ENCODE peak calls at places on chromosomes 7 and 10, in eight cellular contexts. R is tibial nerve, Z is heart left ventricle, L is A549, A is upper lobe of left lung, K is IMR-90, W is transverse colon, E is HepG2. D is an unnamed sample. For H3K4me1, the result is how much of the 10 kb centered on the place peaks cover.

GRCh38 chr7:89584896-89585295 is 569.4 kb upstream of the STEAP1 start:
- DNase-seq in E (no peak), W (no peak), R (no peak), Z (no peak), K (no peak), A (no peak), L (no peak), D (no peak)

GRCh38 chr10:127153166-127153565 is 43.2 kb downstream of the INSYN2A start:
- DNase-seq in Z (no peak), A (no peak), W (no peak), L (no peak), E (no peak), R (no peak), K (peak), D (no peak)

GRCh38 chr7:149728491-149729375 is 44.7 kb downstream of the ZNF467 start:
- DNase-seq in K (no peak), E (no peak), L (no peak), Z (no peak), W (no peak), R (no peak), A (no peak), D (peak)

GRCh38 chr7:3427957-3428356 is 126.9 kb downstream of the SDK1 start:
- DNase-seq in E (no peak), R (no peak), L (no peak), W (no peak), Z (no peak), K (no peak), A (no peak), D (no peak)

GRCh38 chr10:122116331-122116730 is 127.4 kb downstream of the TACC2 start:
- DNase-seq in W (no peak), K (peak), R (no peak), A (no peak), L (no peak), E (peak), Z (no peak), D (no peak)

GRCh38 chr7:156752371-156753297 is 112.1 kb downstream of the RNF32 start:
- DNase-seq in E (peak), Z (no peak), K (peak), A (no peak), W (no peak), R (no peak), L (no peak), D (no peak)

GRCh38 chr7:1779445-1779844 is 109.4 kb downstream of the ELFN1 start:
- DNase-seq in W (no peak), Z (no peak), K (no peak), A (no peak), E (no peak), L (no peak), R (no peak), D (no peak)

GRCh38 chr10:91804126-91804510 is 5.9 kb downstream of the TNKS2 start:
- DNase-seq in Z (no peak), A (no peak), W (no peak), K (no peak), R (no peak), L (no peak), E (peak), D (no peak)

GRCh38 chr7:40401406-40401805 is 266.6 kb downstream of the SUGCT start:
- DNase-seq in L (no peak), R (no peak), W (no peak), K (no peak), A (no peak), E (no peak), Z (no peak), D (no peak)

GRCh38 chr7:127680983-127681382 is 29.0 kb downstream of the SND1 start:
- DNase-seq in K (no peak), R (no peak), Z (no peak), A (no peak), W (no peak), L (no peak), E (no peak), D (no peak)

GRCh38 chr7:28509256-28510021 is 97.1 kb downstream of the CREB5 start:
- DNase-seq in L (no peak), E (no peak), K (no peak), A (peak), Z (no peak), W (no peak), R (no peak), D (no peak)

GRCh38 chr10:8874268-8874667 is 819.8 kb downstream of the GATA3 start:
- DNase-seq in E (no peak), L (no peak), Z (no peak), A (no peak), K (no peak), R (no peak), W (no peak), D (no peak)

GRCh38 chr10:126387041-126387908 is 1.0 kb downstream of the ADAM12 start:
- DNase-seq in E (no peak), L (peak), R (no peak), A (peak), W (peak), K (peak), Z (peak), D (no peak)

GRCh38 chr10:61320996-61321395 is 132.2 kb downstream of the TMEM26 start:
- DNase-seq in Z (no peak), A (no peak), L (no peak), W (no peak), E (no peak), R (no peak), K (no peak), D (no peak)

GRCh38 chr10:94213980-94214379 is 148.8 kb downstream of the NOC3L start:
- DNase-seq in R (no peak), A (no peak), E (no peak), W (no peak), Z (no peak), K (no peak), L (no peak), D (no peak)

GRCh38 chr10:8677642-8678041 is 623.2 kb downstream of the GATA3 start:
- DNase-seq in W (no peak), L (no peak), Z (no peak), E (no peak), A (no peak), K (no peak), R (no peak), D (no peak)

GRCh38 chr10:97601268-97602215 is 12.0 kb downstream of the C10orf62 start:
- DNase-seq in K (no peak), Z (peak), R (no peak), E (no peak), L (no peak), A (no peak), W (no peak), D (no peak)

GRCh38 chr7:29684787-29685650 is 121.3 kb upstream of the WIPF3 start:
- DNase-seq in E (peak), L (peak), Z (peak), W (peak), A (peak), R (peak), K (peak), D (peak)

GRCh38 chr10:80090120-80090519 is 11.7 kb downstream of the TMEM254 start:
- DNase-seq in Z (no peak), L (no peak), E (no peak), A (no peak), K (no peak), R (no peak), W (no peak), D (no peak)

GRCh38 chr10:12656518-12657142 is 307.3 kb downstream of the CAMK1D start:
- DNase-seq in A (no peak), W (no peak), E (peak), Z (no peak), K (peak), L (peak), R (no peak), D (no peak)

GRCh38 chr10:59287587-59287986 is 74.8 kb downstream of the FAM13C start:
- DNase-seq in K (no peak), L (no peak), E (no peak), W (no peak), R (no peak), A (no peak), Z (no peak), D (no peak)

GRCh38 chr7:128827971-128828711 is 2.1 kb upstream of the FLNC start:
- DNase-seq in A (no peak), E (peak), R (no peak), L (no peak), Z (peak), K (peak), W (no peak), D (no peak)

GRCh38 chr7:133540096-133540860 is 287.4 kb downstream of the EXOC4 start:
- DNase-seq in E (no peak), R (no peak), W (no peak), K (no peak), Z (no peak), A (no peak), L (no peak), D (no peak)

DNA sequence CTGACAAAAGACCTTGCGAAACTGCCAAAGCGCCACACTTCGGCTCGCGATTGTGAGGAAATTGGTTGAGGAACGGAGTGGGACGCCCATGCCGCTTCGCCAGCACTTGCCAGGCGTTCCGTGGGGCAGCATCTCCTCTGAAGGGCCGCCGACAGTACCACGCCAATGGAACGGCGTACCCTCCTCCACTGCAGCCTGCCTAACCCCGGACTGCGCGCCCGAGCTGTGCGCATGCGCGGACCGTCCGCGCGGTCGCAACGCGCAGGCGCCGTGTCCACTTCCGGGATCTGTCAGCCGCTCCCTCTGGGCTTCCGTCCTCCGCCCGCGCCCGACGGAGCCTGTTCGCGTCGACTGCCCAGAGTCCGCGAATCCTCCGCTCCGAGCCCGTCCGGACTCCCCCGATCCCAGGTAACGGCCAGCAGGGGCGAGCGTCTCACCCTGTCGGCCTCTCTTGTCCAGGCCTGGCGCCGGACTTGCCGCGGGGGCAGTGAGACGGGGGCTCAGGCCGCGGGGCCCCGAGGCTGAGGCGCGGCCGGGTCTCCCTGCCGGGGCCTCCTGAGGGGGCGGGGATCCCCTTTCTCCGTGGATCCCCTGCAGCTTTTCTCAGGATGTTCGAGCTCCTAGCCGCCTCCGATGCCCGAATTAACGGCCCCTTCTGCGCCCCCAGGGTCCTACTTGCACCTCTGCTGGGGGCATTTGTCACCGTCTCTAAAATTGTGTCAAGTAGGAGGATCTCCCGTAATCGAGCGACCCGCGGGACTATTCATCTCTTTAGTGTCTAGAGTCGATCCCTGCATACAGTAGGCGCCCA is at the start of gene ARPC1A:
- DNase-seq in E (peak), L (peak), R (peak), W (peak), Z (peak), K (peak), A (peak), D (peak)
- TF ChIP-seq POLR2A in E (peak), L (peak), R (peak), W (peak), Z (peak), K (peak), A (peak), D (peak)

DNA sequence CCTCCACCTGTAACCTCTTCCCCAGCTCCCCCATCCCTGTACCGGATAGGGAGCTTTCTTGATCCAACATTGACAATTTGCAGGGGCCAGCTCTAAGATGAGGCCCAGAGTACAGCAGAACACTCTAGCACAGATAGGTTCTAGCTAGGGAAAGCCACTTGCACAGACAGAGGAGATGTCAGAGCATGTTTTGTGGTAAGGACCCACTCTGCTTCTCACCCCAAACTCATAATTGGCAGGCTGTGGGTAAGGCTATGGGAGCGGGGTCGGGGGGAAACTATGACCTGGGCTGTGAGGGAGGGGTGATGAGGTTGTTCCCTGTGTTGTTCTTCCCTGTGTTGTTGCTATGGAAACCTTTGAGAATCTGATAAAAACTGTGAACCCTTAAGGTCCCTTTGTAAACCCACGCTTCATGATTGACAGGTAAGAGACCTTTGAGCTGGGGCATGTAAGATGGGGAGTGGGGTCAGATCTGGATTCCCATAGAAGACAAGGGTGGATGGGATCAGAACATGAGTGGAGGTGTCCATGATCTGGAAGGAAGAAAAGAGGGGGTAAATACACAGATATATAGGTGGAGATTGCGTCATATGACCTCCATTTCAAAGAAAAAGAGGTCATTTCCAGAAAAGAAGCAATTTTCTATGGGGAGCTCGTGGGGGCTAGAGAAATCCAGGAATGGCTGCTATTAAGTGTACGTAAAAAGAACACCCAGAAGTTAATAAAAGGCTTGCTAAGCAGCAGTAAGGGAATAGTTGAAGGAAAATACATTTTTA is 4.0 kb downstream of the CALD1 start:
- DNase-seq in W (no peak), Z (no peak), E (no peak), L (no peak), K (no peak), A (no peak), R (no peak), D (no peak)
- H3K4me1 ChIP-seq in W (under half), Z (half or more), E (under half), L (under half), K (under half), A (under half), R (under half), D (under half)

GRCh38 chr7:66377045-66377444 is 171.9 kb downstream of the TPST1 start:
- DNase-seq in L (no peak), K (no peak), A (no peak), R (no peak), W (no peak), Z (no peak), E (no peak), D (no peak)
- TF ChIP-seq POLR2A in L (no peak), K (no peak), A (no peak), R (no peak), W (no peak), Z (no peak), E (no peak), D (no peak)

DNA sequence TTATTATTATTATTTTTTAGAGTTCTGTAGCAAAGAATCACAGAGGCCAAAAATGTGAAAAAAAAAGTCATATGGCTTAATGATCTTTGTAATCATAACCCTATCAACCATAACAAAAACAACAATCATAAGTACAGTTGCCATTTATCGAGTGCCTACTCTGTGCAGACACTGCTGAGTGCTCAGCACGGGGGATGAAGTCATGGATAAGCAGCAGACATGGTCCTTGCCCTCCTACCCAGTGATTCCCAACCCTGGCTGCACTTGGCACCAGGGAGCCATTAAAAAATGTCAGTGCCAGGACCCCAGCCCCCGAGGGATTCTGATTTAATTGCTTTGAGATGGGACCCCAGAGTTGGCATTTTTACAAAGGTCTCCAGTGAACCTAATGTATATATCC is 38.2 kb downstream of the ENTPD1 start:
- DNase-seq in W (no peak), L (no peak), E (no peak), R (no peak), K (no peak), A (no peak), Z (no peak), D (peak)
- H3K4me1 ChIP-seq in W (under half), L (under half), E (under half), R (under half), K (under half), A (under half), Z (under half), D (under half)

GRCh38 chr10:119541459-119542356 is 811 bp downstream of the RGS10 start:
- DNase-seq in E (no peak), K (no peak), Z (peak), R (no peak), A (no peak), L (no peak), W (peak), D (peak)
- TF ChIP-seq POLR2A in E (no peak), K (no peak), Z (no peak), R (no peak), A (no peak), L (no peak), W (no peak), D (no peak)

DNA sequence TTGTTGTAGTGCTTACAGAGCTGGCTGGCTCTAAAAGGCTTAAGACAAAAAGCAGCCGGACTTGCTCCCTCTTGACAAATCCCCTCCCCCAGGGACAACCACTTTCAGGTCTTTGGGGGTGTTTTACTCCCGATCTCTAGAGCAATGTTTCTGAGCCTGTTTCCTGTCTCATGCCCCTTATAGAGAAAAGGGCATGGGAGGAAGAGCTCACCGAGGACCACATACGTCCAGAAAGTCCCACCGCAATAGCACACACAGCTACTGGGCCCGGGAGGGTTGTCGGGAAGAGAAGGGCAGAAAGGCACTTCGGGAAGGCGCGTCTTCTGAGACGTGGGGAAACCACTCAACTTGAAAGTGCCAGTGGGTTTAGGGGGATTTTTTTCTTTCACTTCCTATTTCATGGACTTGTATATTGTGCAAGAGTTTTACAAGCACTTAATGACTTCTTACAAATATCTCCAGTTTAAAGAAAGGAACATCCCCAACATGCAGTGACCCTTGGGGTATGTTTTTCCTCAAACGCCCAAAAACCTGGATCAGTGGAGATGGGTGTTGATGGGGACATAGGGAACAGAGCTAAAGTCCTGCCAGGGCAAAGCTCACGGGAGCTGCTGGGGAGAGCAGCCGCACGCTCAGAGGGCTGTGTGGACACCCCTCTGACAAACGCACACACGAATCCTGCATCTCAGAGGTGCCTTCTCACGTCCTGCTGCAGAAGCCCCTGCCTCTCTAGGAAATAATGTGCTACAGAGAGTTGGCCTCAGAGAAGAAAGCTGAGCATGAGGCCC is 27.0 kb downstream of the LRRC20 start:
- DNase-seq in W (peak), A (peak), R (no peak), K (no peak), L (no peak), E (no peak), Z (no peak), D (peak)
- H3K4me1 ChIP-seq in W (under half), A (under half), R (under half), K (under half), L (under half), E (half or more), Z (under half), D (under half)

DNA sequence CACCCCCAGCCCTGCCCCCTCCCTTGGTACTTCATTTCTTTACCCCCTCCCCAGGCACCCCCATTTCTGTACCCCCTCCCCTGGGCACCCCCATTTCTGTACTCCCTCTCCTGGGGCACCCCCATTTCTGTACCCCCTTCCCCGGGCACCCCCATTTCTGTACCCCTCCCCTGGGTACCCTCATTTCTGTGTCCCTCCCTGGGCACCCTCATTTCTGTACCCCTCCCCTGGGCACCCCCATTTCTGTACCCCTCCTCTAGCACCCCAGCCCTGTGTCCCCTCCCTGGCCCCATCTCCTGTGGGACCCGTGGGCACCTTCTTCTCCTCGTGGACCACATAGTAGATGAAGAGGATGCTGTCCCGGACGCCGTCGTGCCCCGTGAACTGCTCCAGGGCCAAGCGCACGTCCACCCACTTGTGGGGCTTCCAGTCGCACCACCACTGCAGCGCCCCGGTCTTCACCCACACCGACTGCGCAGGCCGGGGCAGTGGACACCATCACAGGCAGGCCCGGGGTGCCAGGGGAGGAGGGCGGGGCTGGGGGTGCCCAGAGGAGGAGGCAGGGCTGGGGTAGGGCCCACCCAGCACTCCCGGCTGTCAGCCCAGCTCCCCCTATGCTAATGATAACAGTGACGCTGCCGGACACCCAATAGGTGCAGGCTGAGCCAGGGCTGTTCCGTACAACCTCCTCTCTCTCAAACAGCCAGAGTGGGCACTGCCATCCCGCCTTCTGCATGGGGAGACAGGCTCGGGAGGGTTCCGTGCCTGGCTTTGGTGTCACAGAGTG is 20.4 kb downstream of the TECPR1 start:
- DNase-seq in L (no peak), E (no peak), K (no peak), A (no peak), W (no peak), Z (no peak), R (no peak), D (no peak)
- TF ChIP-seq POLR2A in L (no peak), E (no peak), K (no peak), A (no peak), W (no peak), Z (no peak), R (no peak), D (no peak)

GRCh38 chr10:86710987-86711236 is 42.6 kb downstream of the LDB3 start:
- DNase-seq in K (no peak), L (no peak), R (no peak), W (no peak), E (no peak), A (no peak), Z (no peak), D (no peak)

GRCh38 chr10:86711957-86712708 is 43.8 kb downstream of the LDB3 start:
- DNase-seq in Z (peak), R (no peak), K (peak), A (peak), L (peak), W (no peak), E (no peak), D (peak)

GRCh38 chr10:86708783-86709778 is 40.8 kb downstream of the LDB3 start:
- DNase-seq in Z (no peak), L (no peak), E (no peak), W (no peak), K (no peak), A (no peak), R (peak), D (peak)

GRCh38 chr10:86709786-86710185 is 41.5 kb downstream of the LDB3 start:
- DNase-seq in W (no peak), R (no peak), A (no peak), E (no peak), L (no peak), Z (no peak), K (no peak), D (peak)

GRCh38 chr10:86711237-86711956 is 43.1 kb downstream of the LDB3 start:
- DNase-seq in W (peak), L (peak), E (peak), A (peak), Z (peak), R (peak), K (peak), D (peak)
- H3K4me1 ChIP-seq in W (under half), L (under half), E (under half), A (under half), Z (half or more), R (under half), K (under half), D (under half)

D was measured in spleen.